ENCODE peak calls at places on chromosomes 5 and 9, in four cellular contexts. I, F, Q and U are unnamed samples.

GRCh38 chr9:85744481-85744880 is 2.7 kb upstream of the AGTPBP1 start:
- DNase-seq in I (no peak), F (no peak), Q (no peak), U (no peak)

GRCh38 chr9:99752710-99753109 is 69.0 kb upstream of the NR4A3 start:
- DNase-seq in I (no peak), F (no peak), Q (no peak), U (no peak)

GRCh38 chr9:83537331-83538171 is 650 bp downstream of the FRMD3 start:
- DNase-seq in I (peak; percentile 69), F (no peak), Q (peak; percentile 47), U (no peak)

GRCh38 chr9:38385896-38386295 is 6.6 kb upstream of the ALDH1B1 start:
- DNase-seq in I (no peak), F (no peak), Q (no peak), U (no peak)

GRCh38 chr5:51096859-51097258 is 286.4 kb upstream of the ISL1 start:
- DNase-seq in I (no peak), F (no peak), Q (no peak), U (no peak)

GRCh38 chr9:38026840-38027527 is 42.0 kb downstream of the SHB start:
- DNase-seq in I (no peak), F (no peak), Q (no peak), U (no peak)

GRCh38 chr9:127245637-127246164 is 18.9 kb upstream of the GARNL3 start:
- DNase-seq in I (no peak), F (no peak), Q (no peak), U (no peak)

GRCh38 chr5:1409386-1410110 is 35.7 kb downstream of the SLC6A3 start:
- DNase-seq in I (peak; percentile 78), F (peak; percentile 52), Q (no peak), U (no peak)

GRCh38 chr5:9173281-9174048 is 372.4 kb downstream of the SEMA5A start:
- DNase-seq in I (no peak), F (no peak), Q (no peak), U (no peak)

GRCh38 chr9:37426846-37427245 is 4.3 kb downstream of the GRHPR start:
- DNase-seq in I (no peak), F (no peak), Q (no peak), U (no peak)

GRCh38 chr9:1490341-1491115 is 440.4 kb downstream of the DMRT2 start:
- DNase-seq in I (no peak), F (no peak), Q (no peak), U (no peak)

GRCh38 chr5:145834917-145835838 is at the start of gene PRELID2:
- DNase-seq in I (peak; percentile 91), F (peak; percentile 39), Q (peak; percentile 89), U (peak; percentile 31)

GRCh38 chr9:78123808-78124207 is 92.2 kb upstream of the GNAQ start:
- DNase-seq in I (no peak), F (no peak), Q (no peak), U (no peak)

GRCh38 chr9:87434341-87434740 is 63.3 kb upstream of the DAPK1 start:
- DNase-seq in I (no peak), F (no peak), Q (no peak), U (no peak)

GRCh38 chr5:148374693-148375360 is 8.9 kb upstream of the FBXO38 start:
- DNase-seq in I (peak; percentile 49), F (no peak), Q (peak; percentile 31), U (no peak)

GRCh38 chr5:148445578-148445977 is 61.8 kb downstream of the FBXO38 start:
- DNase-seq in I (no peak), F (no peak), Q (no peak), U (no peak)

GRCh38 chr5:157323107-157323706 is 57.3 kb downstream of the CYFIP2 start:
- DNase-seq in I (peak; percentile 85), F (no peak), Q (peak; percentile 45), U (no peak)

GRCh38 chr9:75148551-75148950 is 60.2 kb downstream of the OSTF1 start:
- DNase-seq in I (no peak), F (no peak), Q (no peak), U (no peak)

GRCh38 chr5:10106285-10106684 is 143.4 kb downstream of the ATPSCKMT start:
- DNase-seq in I (no peak), F (no peak), Q (no peak), U (no peak)

GRCh38 chr9:91426123-91426745 is 2.6 kb upstream of the NFIL3 start:
- DNase-seq in I (no peak), F (no peak), Q (peak; percentile 43), U (no peak)

GRCh38 chr5:122316652-122317051 is 4.6 kb downstream of the SNCAIP start:
- DNase-seq in I (no peak), F (no peak), Q (no peak), U (no peak)

GRCh38 chr5:180142008-180142803 is 66.8 kb downstream of the RASGEF1C start:
- DNase-seq in I (no peak), F (no peak), Q (no peak), U (no peak)

GRCh38 chr5:96968614-96969013 is 32.7 kb downstream of the LNPEP start:
- DNase-seq in I (no peak), F (no peak), Q (no peak), U (no peak)

GRCh38 chr9:105405514-105406131 is 42.2 kb upstream of the FSD1L start:
- DNase-seq in I (no peak), F (no peak), Q (no peak), U (no peak)

GRCh38 chr9:8733096-8733954 is 933.7 kb upstream of the DMAC1 start:
- DNase-seq in I (no peak), F (no peak), Q (no peak), U (no peak)

GRCh38 chr5:131633830-131634229 is 1.2 kb downstream of the RAPGEF6 start:
- DNase-seq in I (no peak), F (no peak), Q (no peak), U (no peak)

GRCh38 chr9:114684036-114684435 is 2.0 kb upstream of the TEX48 start:
- DNase-seq in I (no peak), F (no peak), Q (no peak), U (no peak)

GRCh38 chr5:80958611-80959010 is 1.6 kb upstream of the RASGRF2 start:
- DNase-seq in I (no peak), F (no peak), Q (no peak), U (no peak)

GRCh38 chr5:34632805-34633414 is 23.2 kb upstream of the RAI14 start:
- DNase-seq in I (no peak), F (no peak), Q (no peak), U (no peak)

GRCh38 chr5:14714706-14715105 is 50.2 kb downstream of the OTULIN start:
- DNase-seq in I (no peak), F (no peak), Q (no peak), U (no peak)

DNA sequence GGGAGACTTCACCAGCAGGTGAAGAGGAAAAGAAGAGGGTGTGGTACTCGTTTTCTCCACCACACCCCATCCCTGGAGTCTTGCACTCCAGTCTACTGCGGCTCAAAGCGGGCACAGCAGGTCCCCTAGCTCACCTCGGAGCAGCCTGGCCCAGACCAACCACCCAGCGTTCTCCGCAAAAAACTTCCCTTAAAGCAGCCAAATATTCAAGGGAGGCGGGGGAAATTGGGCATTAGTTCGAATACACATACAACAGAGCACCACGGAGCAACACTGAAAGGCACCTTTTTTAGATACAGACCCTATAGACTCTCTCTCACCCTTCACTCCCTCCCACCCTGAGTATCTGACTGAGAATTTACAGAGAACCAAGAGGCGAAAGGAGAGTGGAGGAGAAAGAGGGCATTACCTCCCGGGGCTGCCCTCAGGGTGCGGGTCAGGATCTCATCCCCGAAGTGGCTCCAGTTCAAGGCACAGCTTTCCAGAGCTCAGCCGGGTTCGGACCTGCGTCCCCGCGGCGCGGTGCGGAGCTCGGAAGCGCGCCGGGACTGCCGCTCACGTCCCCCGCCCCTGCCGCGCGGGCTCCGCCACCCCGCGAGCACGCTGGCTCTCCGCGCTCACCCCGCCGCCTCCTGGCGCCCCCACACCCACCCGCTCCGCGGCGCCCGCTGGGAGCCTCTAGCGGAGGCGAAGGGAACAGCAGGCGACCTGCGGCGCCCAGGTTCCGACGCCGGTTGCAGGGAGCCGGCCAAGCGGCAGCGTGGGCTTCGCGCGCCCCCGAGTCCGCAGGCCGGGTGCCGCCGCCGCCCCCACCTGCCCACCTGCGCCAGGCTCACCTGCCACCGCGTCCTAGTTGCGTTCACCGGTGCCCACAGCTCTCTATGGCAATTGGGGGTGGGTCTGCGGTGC is 1638.7 kb upstream of the C9orf72 start:
- DNase-seq in I (peak; percentile 85), F (peak; percentile 62), Q (peak; percentile 89), U (no peak)
- TF ChIP-seq TAF1 in I (peak; percentile 15), F (no peak), Q (peak; percentile 43), U (no peak)

DNA sequence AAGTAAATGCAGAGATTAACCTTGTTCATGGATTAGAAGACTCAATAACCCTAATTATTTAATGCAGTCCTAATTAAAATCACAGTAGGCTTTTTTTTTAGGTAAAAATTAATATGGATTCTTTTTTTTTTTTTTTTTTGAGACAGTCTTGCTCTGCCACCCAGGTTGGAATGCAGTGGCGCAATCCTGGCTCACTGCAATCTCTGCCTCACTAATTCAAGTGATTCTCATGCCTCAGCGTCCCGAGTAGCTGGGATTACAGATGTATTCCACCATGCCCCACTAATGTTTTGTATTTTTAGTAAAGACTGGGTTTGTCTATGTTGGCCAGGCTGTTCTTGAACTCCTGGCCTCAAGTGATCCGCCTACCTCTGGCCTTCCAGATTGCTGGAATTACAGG is 40.6 kb downstream of the DENND4C start:
- DNase-seq in I (no peak), F (no peak), Q (no peak), U (no peak)
- TF ChIP-seq TAF1 in I (no peak), F (no peak), Q (no peak), U (no peak)

GRCh38 chr5:126363658-126364057 is 59.6 kb upstream of the GRAMD2B start:
- DNase-seq in I (no peak), F (no peak), Q (no peak), U (no peak)

GRCh38 chr5:126360467-126360866 is 62.7 kb upstream of the GRAMD2B start:
- DNase-seq in I (no peak), F (no peak), Q (no peak), U (no peak)

GRCh38 chr5:126365446-126366198 is 57.6 kb upstream of the GRAMD2B start:
- DNase-seq in I (no peak), F (no peak), Q (no peak), U (no peak)

GRCh38 chr5:126366199-126366560 is 57.0 kb upstream of the GRAMD2B start:
- DNase-seq in I (no peak), F (no peak), Q (no peak), U (no peak)

GRCh38 chr5:126364206-126364902 is 58.9 kb upstream of the GRAMD2B start:
- DNase-seq in I (no peak), F (no peak), Q (no peak), U (no peak)
- TF ChIP-seq TAF1 in I (no peak), F (no peak), Q (no peak), U (no peak)

DNA sequence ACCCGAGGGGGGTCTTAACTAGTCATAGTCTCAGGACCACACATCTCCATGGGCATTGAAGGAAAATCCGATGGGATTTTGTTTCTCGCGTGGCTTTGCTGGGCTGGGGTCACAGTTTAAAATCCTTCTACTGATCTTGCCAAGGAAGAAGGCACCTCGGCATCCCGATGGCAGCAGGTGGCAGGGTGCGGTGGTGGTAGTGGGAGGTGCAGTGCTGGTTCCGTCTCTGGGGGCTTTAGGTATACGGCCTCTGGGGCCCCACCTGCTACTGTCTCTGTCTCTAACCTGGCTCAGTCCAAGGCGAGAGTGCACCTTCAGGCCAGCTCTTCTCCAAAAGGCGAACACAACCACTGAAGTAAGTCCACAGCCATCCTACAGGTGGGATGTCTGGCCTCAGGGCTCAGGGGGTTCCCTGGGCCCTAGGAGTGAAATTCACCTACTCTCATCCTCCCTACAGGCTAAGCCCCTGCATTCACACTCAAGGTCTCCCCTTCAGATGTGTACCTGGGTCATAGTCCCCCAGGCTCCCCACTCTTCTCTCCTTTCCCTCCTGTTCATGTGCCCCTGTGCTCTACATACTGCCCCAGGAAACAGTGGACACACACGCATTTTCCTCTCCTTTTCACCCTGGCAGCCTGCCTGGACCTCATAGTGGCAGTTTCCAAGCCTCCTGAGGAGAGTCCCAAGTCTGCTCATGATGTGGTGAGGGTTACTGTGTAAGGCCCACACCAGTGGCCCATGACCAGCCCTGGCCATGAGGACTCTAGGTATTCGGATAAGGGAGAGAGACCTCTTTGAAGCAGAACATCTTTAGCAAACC is 736 bp upstream of the FCN2 start:
- DNase-seq in I (peak; percentile 17), F (no peak), Q (no peak), U (no peak)
- TF ChIP-seq TAF1 in I (no peak), F (no peak), Q (no peak), U (no peak)